ENCODE peak calls at places on chromosomes 6 and 20, in ten cellular contexts. G, Z, T, E, I, C, V, U, Q and Y are unnamed samples.

GRCh38 chr6:46954819-46955520 is 33.2 kb upstream of the ADGRF5 start:
- DNase-seq in G (no peak), Z (no peak), T (no peak), E (no peak), I (peak; percentile 35), C (no peak), V (peak; percentile 18), U (no peak), Q (no peak), Y (no peak)

GRCh38 chr6:124770131-124770530 is 192.1 kb upstream of the RNF217 start:
- DNase-seq in G (no peak), Z (no peak), T (no peak), E (no peak), I (no peak), C (no peak), V (no peak), U (no peak), Q (no peak), Y (no peak)

GRCh38 chr6:31922942-31923341 is 4.6 kb upstream of the C2 start:
- DNase-seq in G (peak; percentile 52), Z (peak; percentile 49), T (no peak), E (no peak), I (no peak), C (no peak), V (no peak), U (peak; percentile 25), Q (no peak), Y (no peak)

GRCh38 chr20:56359212-56360132 is 698 bp downstream of the FAM210B start:
- DNase-seq in G (peak; percentile 40), Z (peak; percentile 60), T (peak; percentile 73), E (peak; percentile 69), I (peak; percentile 60), C (peak; percentile 79), V (peak; percentile 62), U (no peak), Q (peak; percentile 86), Y (peak; percentile 47)

GRCh38 chr20:47438464-47439381 is 63.0 kb upstream of the NCOA3 start:
- DNase-seq in G (no peak), Z (no peak), T (no peak), E (no peak), I (no peak), C (peak; percentile 58), V (no peak), U (no peak), Q (no peak), Y (peak; percentile 30)

GRCh38 chr6:44576132-44576601 is 188.7 kb downstream of the CDC5L start:
- DNase-seq in G (no peak), Z (no peak), T (peak; percentile 41), E (peak; percentile 36), I (no peak), C (no peak), V (no peak), U (no peak), Q (no peak), Y (no peak)

GRCh38 chr6:151652338-151652737 is 155.1 kb upstream of the ESR1 start:
- DNase-seq in G (no peak), Z (no peak), T (no peak), E (no peak), I (no peak), C (no peak), V (no peak), U (no peak), Q (no peak), Y (no peak)

GRCh38 chr6:145069966-145070365 is 665.4 kb downstream of the EPM2A start:
- DNase-seq in G (no peak), Z (no peak), T (peak; percentile 37), E (peak; percentile 29), I (no peak), C (no peak), V (no peak), U (no peak), Q (no peak), Y (no peak)

GRCh38 chr6:118918326-118918725 is 16.6 kb downstream of the MCM9 start:
- DNase-seq in G (no peak), Z (no peak), T (peak; percentile 34), E (no peak), I (no peak), C (no peak), V (no peak), U (no peak), Q (no peak), Y (no peak)

GRCh38 chr6:118914598-118914997 is 20.4 kb downstream of the MCM9 start:
- DNase-seq in G (no peak), Z (no peak), T (no peak), E (no peak), I (no peak), C (no peak), V (no peak), U (no peak), Q (no peak), Y (no peak)

GRCh38 chr6:118921084-118921483 is 13.9 kb downstream of the MCM9 start:
- DNase-seq in G (no peak), Z (no peak), T (no peak), E (no peak), I (no peak), C (no peak), V (no peak), U (no peak), Q (no peak), Y (no peak)

GRCh38 chr6:118913161-118913560 is 19.2 kb downstream of the ASF1A start:
- DNase-seq in G (no peak), Z (no peak), T (no peak), E (no peak), I (no peak), C (no peak), V (no peak), U (no peak), Q (no peak), Y (no peak)

GRCh38 chr6:118917550-118918321 is 17.2 kb downstream of the MCM9 start:
- DNase-seq in G (no peak), Z (no peak), T (peak; percentile 39), E (no peak), I (no peak), C (no peak), V (no peak), U (no peak), Q (no peak), Y (no peak)
- H3K27me3 ChIP-seq in G (no peaks in the 10 kb centered on the region), Z (no peaks in the 10 kb centered on the region), T (no peaks in the 10 kb centered on the region), E (no peaks in the 10 kb centered on the region), I (no peaks in the 10 kb centered on the region), C (no peaks in the 10 kb centered on the region), V (no peaks in the 10 kb centered on the region), U (no peaks in the 10 kb centered on the region), Q (no peaks in the 10 kb centered on the region), Y (no peaks in the 10 kb centered on the region)

DNA sequence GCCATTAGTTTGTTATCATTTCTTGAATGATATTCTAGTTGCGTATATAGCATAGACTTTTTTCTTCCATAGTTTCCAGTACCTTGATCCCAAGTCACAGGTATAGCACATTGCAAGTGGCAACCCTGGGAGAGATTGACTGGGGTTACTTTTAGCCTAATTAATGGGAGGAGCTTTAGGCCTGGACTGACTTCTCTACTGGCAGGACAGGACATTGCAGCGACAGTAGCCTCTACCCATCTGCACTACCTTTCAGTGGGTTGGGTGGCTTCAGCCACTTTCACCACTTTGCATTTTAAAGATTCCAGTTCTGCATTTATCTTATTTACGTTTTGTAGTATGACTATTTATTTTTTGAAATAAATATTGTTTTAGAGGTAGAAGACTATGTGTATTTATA is 320.3 kb downstream of the RIMS1 start:
- DNase-seq in G (no peak), Z (no peak), T (no peak), E (no peak), I (no peak), C (no peak), V (no peak), U (no peak), Q (no peak), Y (no peak)
- TF ChIP-seq CTCF in G (no peak), Z (no peak), T (no peak), E (no peak), I (no peak), C (no peak), V (no peak), U (no peak), Q (no peak), Y (no peak)

GRCh38 chr6:40343318-40343886 is 243.8 kb downstream of the LRFN2 start:
- DNase-seq in G (no peak), Z (no peak), T (no peak), E (no peak), I (no peak), C (no peak), V (no peak), U (no peak), Q (no peak), Y (no peak)

GRCh38 chr6:40342674-40343230 is 244.4 kb downstream of the LRFN2 start:
- DNase-seq in G (no peak), Z (peak; percentile 68), T (no peak), E (no peak), I (no peak), C (no peak), V (no peak), U (no peak), Q (no peak), Y (no peak)

GRCh38 chr6:40340957-40341356 is 246.2 kb downstream of the LRFN2 start:
- DNase-seq in G (no peak), Z (no peak), T (no peak), E (no peak), I (no peak), C (no peak), V (no peak), U (no peak), Q (no peak), Y (no peak)

GRCh38 chr6:40340196-40340595 is 247.0 kb downstream of the LRFN2 start:
- DNase-seq in G (no peak), Z (no peak), T (no peak), E (no peak), I (no peak), C (no peak), V (no peak), U (no peak), Q (no peak), Y (no peak)

DNA sequence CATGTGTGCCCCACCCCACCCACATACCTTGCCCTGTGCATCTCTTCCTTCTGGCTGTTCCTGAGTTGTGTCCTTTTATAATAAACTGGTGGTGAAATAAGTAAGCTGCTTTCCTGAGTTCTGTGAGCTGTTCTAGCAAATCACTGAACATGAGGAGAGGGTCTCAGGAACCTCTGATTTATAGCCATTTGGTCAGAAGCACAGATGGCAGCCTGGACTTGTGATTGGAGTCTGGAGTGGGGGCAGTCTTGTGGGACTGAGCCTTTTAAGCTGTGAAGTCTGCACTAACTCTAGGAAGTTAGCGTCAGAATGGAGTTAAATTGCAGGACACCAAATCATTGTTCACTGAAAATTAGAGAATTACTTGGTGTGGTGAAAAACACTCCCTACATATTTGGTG is 245.4 kb downstream of the LRFN2 start:
- DNase-seq in G (no peak), Z (no peak), T (no peak), E (no peak), I (no peak), C (no peak), V (no peak), U (no peak), Q (no peak), Y (no peak)
- H3K27me3 ChIP-seq in G (no peaks in the 10 kb centered on the region), Z (no peaks in the 10 kb centered on the region), T (no peaks in the 10 kb centered on the region), E (no peaks in the 10 kb centered on the region), I (peaks cover 13% of the 10 kb centered on the region), C (peaks cover 13% of the 10 kb centered on the region), V (no peaks in the 10 kb centered on the region), U (no peaks in the 10 kb centered on the region), Q (no peaks in the 10 kb centered on the region), Y (no peaks in the 10 kb centered on the region)

DNA sequence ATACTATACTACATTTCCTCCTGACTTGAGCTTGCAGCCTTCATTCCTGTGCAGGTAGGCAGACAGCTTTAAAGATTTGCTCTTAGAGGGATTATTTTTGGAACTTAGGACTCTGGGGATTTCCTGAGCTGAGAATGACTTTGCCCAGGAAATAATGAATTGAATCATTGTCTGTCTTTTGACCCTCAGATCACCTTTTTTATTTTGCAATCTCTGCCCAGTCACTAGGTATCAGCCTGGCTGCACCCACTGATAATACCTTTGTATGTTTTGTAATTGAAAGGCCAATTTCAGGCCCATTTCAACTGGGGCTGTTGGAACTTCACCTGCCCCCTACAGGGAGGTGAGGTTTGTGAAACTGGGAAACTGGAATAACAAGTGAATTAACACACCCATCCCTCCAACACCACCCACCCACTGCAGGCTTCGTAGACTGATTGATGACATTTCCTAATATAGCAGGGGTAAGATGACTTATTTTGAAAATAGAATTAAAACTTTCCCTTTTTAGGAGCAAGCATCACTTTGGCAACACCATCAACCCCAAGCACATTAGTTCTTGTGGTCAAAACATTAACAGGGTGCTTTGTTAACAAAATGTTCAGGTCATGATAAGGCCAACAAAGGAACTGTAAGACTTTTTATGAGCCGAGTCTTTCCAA is 157.1 kb upstream of the CENPW start:
- DNase-seq in G (peak; percentile 29), Z (no peak), T (no peak), E (no peak), I (no peak), C (no peak), V (no peak), U (no peak), Q (no peak), Y (no peak)
- TF ChIP-seq CTCF in G (no peak), Z (no peak), T (no peak), E (no peak), I (no peak), C (no peak), V (no peak), U (no peak), Q (no peak), Y (no peak)